ENCODE peak calls at places on chromosomes 12 and 14, in seven cellular contexts. T is A549, Q is tibial nerve, N is HepG2, G is H1, A is K562, X is stomach. K is an unnamed sample.

GRCh38 chr12:25001311-25001710 is 52.4 kb upstream of the BCAT1 start:
- DNase-seq in T (no peak), Q (no peak), N (no peak), G (no peak), A (no peak), X (no peak), K (no peak)

GRCh38 chr12:109301643-109302176 is 7.4 kb downstream of the FOXN4 start:
- DNase-seq in T (no peak), Q (no peak), N (no peak), G (no peak), A (no peak), X (no peak), K (no peak)

GRCh38 chr14:65631040-65631439 is 218.5 kb downstream of the FUT8 start:
- DNase-seq in T (no peak), Q (no peak), N (no peak), G (no peak), A (no peak), X (no peak), K (no peak)

GRCh38 chr14:102971314-102971713 is 48.9 kb downstream of the AMN start:
- DNase-seq in T (no peak), Q (no peak), N (no peak), G (no peak), A (no peak), X (no peak), K (no peak)

GRCh38 chr14:50603565-50603964 is 43.6 kb downstream of the ATL1 start:
- DNase-seq in T (peak; percentile 6), Q (no peak), N (no peak), G (no peak), A (no peak), X (no peak), K (no peak)

GRCh38 chr14:103084021-103084919 is at the start of gene LBHD2:
- DNase-seq in T (no peak), Q (no peak), N (no peak), G (no peak), A (peak; percentile 45), X (no peak), K (no peak)

GRCh38 chr12:21456291-21456780 is 18.9 kb downstream of the PYROXD1 start:
- DNase-seq in T (no peak), Q (no peak), N (no peak), G (no peak), A (no peak), X (no peak), K (no peak)

GRCh38 chr12:95848575-95849388 is 10.0 kb upstream of the SNRPF start:
- DNase-seq in T (peak; percentile 78), Q (no peak), N (peak; percentile 51), G (no peak), A (no peak), X (peak; percentile 55), K (no peak)

GRCh38 chr14:31510222-31510621 is 22.4 kb upstream of the GPR33 start:
- DNase-seq in T (peak; percentile 16), Q (no peak), N (peak; percentile 48), G (no peak), A (peak; percentile 12), X (no peak), K (no peak)

GRCh38 chr12:88683628-88684027 is 103.4 kb upstream of the KITLG start:
- DNase-seq in T (no peak), Q (no peak), N (no peak), G (no peak), A (no peak), X (no peak), K (no peak)

GRCh38 chr14:67241416-67242362 is at the start of gene PALS1:
- DNase-seq in T (peak; percentile 77), Q (peak; percentile 23), N (peak; percentile 62), G (no peak), A (peak; percentile 75), X (no peak), K (no peak)

GRCh38 chr12:24833513-24833912 is 115.4 kb downstream of the BCAT1 start:
- DNase-seq in T (no peak), Q (no peak), N (no peak), G (no peak), A (no peak), X (no peak), K (no peak)

GRCh38 chr12:18470251-18470650 is 208.9 kb downstream of the PIK3C2G start:
- DNase-seq in T (no peak), Q (no peak), N (no peak), G (no peak), A (no peak), X (no peak), K (no peak)

GRCh38 chr14:94046696-94047250 is 20.6 kb downstream of the OTUB2 start:
- DNase-seq in T (no peak), Q (no peak), N (no peak), G (no peak), A (no peak), X (no peak), K (no peak)

GRCh38 chr12:27436029-27436428 is 10.5 kb upstream of the SMCO2 start:
- DNase-seq in T (no peak), Q (no peak), N (peak; percentile 32), G (peak; percentile 46), A (no peak), X (no peak), K (no peak)

GRCh38 chr12:93041416-93041815 is 112.3 kb upstream of the EEA1 start:
- DNase-seq in T (no peak), Q (no peak), N (no peak), G (no peak), A (no peak), X (no peak), K (no peak)

GRCh38 chr12:93039062-93039461 is 110.0 kb upstream of the EEA1 start:
- DNase-seq in T (no peak), Q (no peak), N (no peak), G (no peak), A (no peak), X (no peak), K (no peak)

GRCh38 chr12:93039930-93040329 is 110.8 kb upstream of the EEA1 start:
- DNase-seq in T (no peak), Q (no peak), N (no peak), G (no peak), A (no peak), X (no peak), K (no peak)

GRCh38 chr12:93042283-93042682 is 113.2 kb upstream of the EEA1 start:
- DNase-seq in T (no peak), Q (no peak), N (no peak), G (no peak), A (no peak), X (no peak), K (no peak)

DNA sequence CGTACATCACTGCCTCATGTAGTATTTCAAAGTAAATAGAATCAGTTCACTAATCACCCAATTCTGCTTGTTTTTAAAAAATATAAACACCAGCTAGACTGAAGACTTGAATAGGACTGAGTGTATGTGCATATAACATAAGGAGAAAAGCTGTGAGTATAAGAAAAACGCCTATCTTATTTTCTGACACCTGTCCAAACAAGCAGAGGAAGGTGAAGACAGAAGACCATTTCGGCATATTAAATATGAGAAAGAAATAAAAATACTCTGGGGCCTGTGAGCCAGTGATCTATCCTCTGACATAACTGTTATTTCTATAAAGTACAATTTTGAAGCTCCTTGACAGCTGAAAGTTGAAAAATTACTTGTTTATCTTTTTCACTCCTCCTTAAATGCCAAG is 111.3 kb upstream of the EEA1 start:
- DNase-seq in T (no peak), Q (no peak), N (no peak), G (no peak), A (no peak), X (no peak), K (no peak)
- H3K27ac ChIP-seq in T (no peak overlapping the region), Q (no peak overlapping the region), N (no peak overlapping the region), G (no peak overlapping the region), A (no peak overlapping the region), X (no peak overlapping the region), K (no peak overlapping the region)

GRCh38 chr12:52215587-52216031 is 17.4 kb upstream of the KRT7 start:
- DNase-seq in T (peak; percentile 93), Q (no peak), N (peak; percentile 72), G (no peak), A (peak; percentile 49), X (no peak), K (peak; percentile 65)
- TF ChIP-seq EP300 in T (peak; percentile 70), Q (peak; percentile 55), N (no peak), G (no peak), A (no peak), X (no peak), K (no peak)

GRCh38 chr14:77032854-77033621 is 4.5 kb upstream of the IRF2BPL start:
- DNase-seq in T (peak; percentile 99), Q (peak; percentile 90), N (peak; percentile 86), G (no peak), A (no peak), X (peak; percentile 91), K (peak; percentile 97)

GRCh38 chr14:77033622-77034521 is 5.4 kb upstream of the IRF2BPL start:
- DNase-seq in T (peak; percentile 94), Q (peak; percentile 67), N (peak; percentile 81), G (no peak), A (no peak), X (peak; percentile 82), K (peak; percentile 92)

GRCh38 chr14:77036484-77037337 is 8.2 kb upstream of the IRF2BPL start:
- DNase-seq in T (no peak), Q (no peak), N (no peak), G (no peak), A (no peak), X (no peak), K (no peak)

GRCh38 chr14:77037338-77037782 is 8.9 kb upstream of the IRF2BPL start:
- DNase-seq in T (no peak), Q (no peak), N (no peak), G (no peak), A (no peak), X (no peak), K (no peak)

DNA sequence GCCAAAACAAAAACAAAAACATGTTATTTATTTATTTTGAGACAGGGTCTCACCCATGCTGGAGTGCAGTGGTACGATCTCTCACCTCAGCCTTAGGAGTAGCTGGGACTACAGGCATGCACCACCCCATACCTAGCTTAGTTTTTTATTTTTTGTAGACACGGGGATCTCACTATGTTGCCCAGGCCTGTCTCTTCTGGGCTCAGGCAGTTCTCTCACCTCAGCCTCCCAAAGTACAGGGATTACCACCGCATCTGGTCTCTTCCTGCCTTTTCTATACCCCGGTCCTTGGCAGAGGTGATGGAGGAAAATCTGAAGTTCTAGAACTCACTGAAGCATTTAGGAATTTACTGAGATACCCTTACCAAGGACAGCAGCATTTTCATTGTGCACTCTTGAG is 6.8 kb upstream of the IRF2BPL start:
- DNase-seq in T (no peak), Q (no peak), N (no peak), G (no peak), A (no peak), X (no peak), K (no peak)
- H3K4me1 ChIP-seq in T (peaks cover 75% of the 10 kb centered on the region), Q (peaks cover 90% of the 10 kb centered on the region), N (peaks cover 87% of the 10 kb centered on the region), G (peaks cover 25% of the 10 kb centered on the region), A (peaks cover 27% of the 10 kb centered on the region), X (peaks cover 96% of the 10 kb centered on the region), K (peaks cover 96% of the 10 kb centered on the region)

GRCh38 chr14:95998656-95999055 is 40.5 kb upstream of the C14orf132 start:
- DNase-seq in T (peak; percentile 27), Q (no peak), N (no peak), G (no peak), A (no peak), X (no peak), K (no peak)

GRCh38 chr14:96001866-96002510 is 37.2 kb upstream of the C14orf132 start:
- DNase-seq in T (no peak), Q (no peak), N (no peak), G (no peak), A (no peak), X (no peak), K (no peak)

DNA sequence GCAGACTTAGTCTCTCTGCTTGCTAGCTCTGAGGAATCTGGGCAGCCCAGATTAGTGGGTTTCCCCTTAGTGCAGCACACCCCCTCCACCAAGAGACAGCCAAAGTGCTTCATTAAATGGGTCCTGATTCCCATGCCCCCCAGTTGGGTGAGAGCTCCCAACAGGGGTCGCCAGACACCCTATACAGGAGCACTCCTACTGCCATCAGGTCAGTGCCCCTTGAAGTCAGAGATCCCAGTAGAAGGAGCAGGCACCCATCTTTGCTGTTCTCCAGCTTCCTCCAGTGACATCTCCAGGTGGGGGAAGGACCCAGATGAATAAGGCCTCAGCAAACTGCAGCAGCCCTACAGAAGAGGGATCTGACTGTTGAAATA is 36.7 kb upstream of the C14orf132 start:
- DNase-seq in T (no peak), Q (no peak), N (no peak), G (no peak), A (no peak), X (no peak), K (no peak)
- H3K27ac ChIP-seq in T (no peak overlapping the region), Q (no peak overlapping the region), N (no peak overlapping the region), G (no peak overlapping the region), A (no peak overlapping the region), X (no peak overlapping the region), K (no peak overlapping the region)